ENCODE peak calls at places on chromosomes 11 and 22, in four cellular contexts. One of them, this sample, is unnamed.

GRCh38 chr11:12719221-12719620 is 45.0 kb downstream of the TEAD1 start:
- DNase-seq in GM12891: no peak
- DNase-seq in GM12878: no peak
- DNase-seq in K562: no peak
- DNase-seq in this sample: no peak

GRCh38 chr11:9755561-9755960 is 91.7 kb downstream of the SWAP70 start:
- DNase-seq in GM12891: no peak
- DNase-seq in K562: no peak
- DNase-seq in GM12878: no peak
- DNase-seq in this sample: no peak

GRCh38 chr22:42078469-42079318 is 806 bp upstream of the SMDT1 start:
- DNase-seq in GM12891: no peak
- DNase-seq in K562: no peak
- DNase-seq in GM12878: no peak
- DNase-seq in this sample: no peak

GRCh38 chr11:123330471-123330870 is 99.6 kb upstream of the GRAMD1B start:
- DNase-seq in GM12878: no peak
- DNase-seq in GM12891: no peak
- DNase-seq in K562: no peak
- DNase-seq in this sample: no peak

GRCh38 chr11:77345621-77346020 is 44.1 kb upstream of the GDPD4 start:
- DNase-seq in K562: no peak
- DNase-seq in GM12891: no peak
- DNase-seq in GM12878: no peak
- DNase-seq in this sample: no peak

GRCh38 chr22:41030891-41031290 is 61.5 kb upstream of the EP300 start:
- DNase-seq in GM12878: no peak
- DNase-seq in K562: no peak
- DNase-seq in GM12891: no peak
- DNase-seq in this sample: no peak

GRCh38 chr11:14267861-14268635 is 90.9 kb downstream of the RRAS2 start:
- DNase-seq in GM12891: no peak
- DNase-seq in K562: no peak
- DNase-seq in GM12878: no peak
- DNase-seq in this sample: no peak

GRCh38 chr11:87125257-87125656 is 87.5 kb downstream of the TMEM135 start:
- DNase-seq in GM12891: no peak
- DNase-seq in K562: no peak
- DNase-seq in GM12878: no peak
- DNase-seq in this sample: no peak

GRCh38 chr11:69075421-69076128 is 26.8 kb downstream of the TPCN2 start:
- DNase-seq in GM12878: no peak
- DNase-seq in K562: no peak
- DNase-seq in GM12891: no peak
- DNase-seq in this sample: no peak

GRCh38 chr11:81725691-81726090 is 1008.0 kb downstream of the FAM181B start:
- DNase-seq in K562: no peak
- DNase-seq in GM12891: no peak
- DNase-seq in GM12878: no peak
- DNase-seq in this sample: no peak

GRCh38 chr22:25880524-25880923 is 138.5 kb downstream of the MYO18B start:
- DNase-seq in K562: no peak
- DNase-seq in GM12878: peak
- DNase-seq in GM12891: no peak
- DNase-seq in this sample: no peak

GRCh38 chr11:4092031-4092430 is 2.6 kb upstream of the RRM1 start:
- DNase-seq in K562: peak
- DNase-seq in GM12891: no peak
- DNase-seq in GM12878: no peak
- DNase-seq in this sample: peak

GRCh38 chr11:119295178-119295577 is 21.8 kb downstream of the MCAM start:
- DNase-seq in GM12891: no peak
- DNase-seq in K562: no peak
- DNase-seq in GM12878: no peak
- DNase-seq in this sample: no peak

GRCh38 chr22:44884968-44885805 is 124.6 kb downstream of the PHF21B start:
- DNase-seq in K562: no peak
- DNase-seq in GM12878: no peak
- DNase-seq in GM12891: no peak
- DNase-seq in this sample: no peak

GRCh38 chr22:37044634-37045625 is 6.6 kb upstream of the KCTD17 start:
- DNase-seq in GM12878: no peak
- DNase-seq in GM12891: no peak
- DNase-seq in K562: no peak
- DNase-seq in this sample: no peak

GRCh38 chr11:93585758-93586157 is 42.6 kb upstream of the SMCO4 start:
- DNase-seq in K562: no peak
- DNase-seq in GM12891: no peak
- DNase-seq in GM12878: no peak
- DNase-seq in this sample: no peak

GRCh38 chr11:57357310-57357709 is 19.2 kb downstream of the P2RX3 start:
- DNase-seq in GM12878: no peak
- DNase-seq in GM12891: no peak
- DNase-seq in K562: no peak
- DNase-seq in this sample: no peak

GRCh38 chr11:31045335-31045734 is 324.2 kb downstream of the DCDC1 start:
- DNase-seq in GM12878: no peak
- DNase-seq in GM12891: no peak
- DNase-seq in K562: no peak
- DNase-seq in this sample: no peak

GRCh38 chr22:24554316-24555159 is at the start of gene GUCD1:
- DNase-seq in K562: no peak
- DNase-seq in GM12891: no peak
- DNase-seq in GM12878: no peak
- DNase-seq in this sample: peak

GRCh38 chr11:117771197-117771596 is 25.8 kb downstream of the DSCAML1 start:
- DNase-seq in GM12878: no peak
- DNase-seq in K562: no peak
- DNase-seq in GM12891: no peak
- DNase-seq in this sample: no peak

GRCh38 chr11:126431401-126432064 is 76.0 kb downstream of the ST3GAL4 start:
- DNase-seq in K562: no peak
- DNase-seq in GM12891: no peak
- DNase-seq in GM12878: no peak
- DNase-seq in this sample: no peak

GRCh38 chr11:64900263-64900678 is 16.7 kb downstream of the ATG2A start:
- DNase-seq in GM12878: no peak
- DNase-seq in K562: no peak
- DNase-seq in GM12891: no peak
- DNase-seq in this sample: no peak

GRCh38 chr11:415640-416041 is 842 bp upstream of the SIGIRR start:
- DNase-seq in K562: no peak
- DNase-seq in GM12878: no peak
- DNase-seq in GM12891: no peak
- DNase-seq in this sample: no peak

GRCh38 chr11:132036751-132037466 is 666.5 kb downstream of the NTM start:
- DNase-seq in K562: no peak
- DNase-seq in GM12878: no peak
- DNase-seq in GM12891: no peak
- DNase-seq in this sample: no peak

GRCh38 chr11:32043737-32044515 is 46.9 kb upstream of the RCN1 start:
- DNase-seq in GM12891: no peak
- DNase-seq in K562: no peak
- DNase-seq in GM12878: no peak
- DNase-seq in this sample: no peak

GRCh38 chr22:25182131-25183110 is 17.2 kb upstream of the CRYBB3 start:
- DNase-seq in K562: no peak
- DNase-seq in GM12878: no peak
- DNase-seq in GM12891: no peak
- DNase-seq in this sample: no peak

DNA sequence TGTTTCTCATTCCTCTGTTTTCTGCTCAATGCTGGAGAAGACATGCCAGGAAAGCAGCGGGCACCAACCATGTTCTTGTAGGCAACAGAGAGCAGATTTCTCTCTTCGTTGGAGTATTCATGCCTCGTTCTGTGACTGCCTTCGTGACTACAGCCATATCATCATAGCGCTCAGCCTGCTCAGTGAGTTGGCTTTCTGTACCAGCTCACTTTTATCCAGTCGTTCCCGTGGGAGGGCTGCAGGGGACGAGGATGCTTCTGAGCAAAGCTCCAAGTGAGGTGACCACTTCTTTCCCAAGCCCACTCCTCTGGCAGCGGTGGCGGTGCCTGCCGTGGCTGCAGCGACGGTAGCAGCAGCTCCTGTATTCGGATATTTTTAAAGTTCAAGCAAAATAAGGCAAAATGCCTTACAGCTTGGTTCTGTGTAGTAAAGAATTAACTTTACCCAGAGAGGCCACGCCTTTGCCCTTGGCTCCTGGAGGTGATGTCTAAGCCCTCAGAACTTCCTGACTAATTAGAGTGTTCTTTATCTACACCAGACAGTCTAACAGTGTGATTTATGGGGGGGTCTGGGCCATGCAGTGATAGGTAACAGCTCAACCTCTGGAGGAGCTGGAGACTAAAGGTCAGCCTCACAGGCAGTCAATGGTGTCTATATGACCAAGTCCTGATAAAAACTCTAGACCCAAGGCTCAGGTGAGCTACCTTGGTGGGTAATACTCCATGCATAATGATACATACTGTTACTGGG is 35.3 kb downstream of the LDHAL6A start:
- DNase-seq in K562: no peak
- DNase-seq in GM12891: no peak
- DNase-seq in GM12878: no peak
- DNase-seq in this sample: no peak
- TF ChIP-seq SPI1 in K562: no peak
- TF ChIP-seq SPI1 in GM12891: no peak
- TF ChIP-seq SPI1 in GM12878: no peak
- TF ChIP-seq SPI1 in this sample: no peak

GRCh38 chr11:36300651-36301050 is 4.6 kb downstream of the PRR5L start:
- DNase-seq in K562: no peak
- DNase-seq in GM12891: no peak
- DNase-seq in GM12878: no peak
- DNase-seq in this sample: no peak

GRCh38 chr11:36295926-36296325 is at the start of gene PRR5L:
- DNase-seq in GM12878: no peak
- DNase-seq in K562: no peak
- DNase-seq in GM12891: no peak
- DNase-seq in this sample: no peak

GRCh38 chr11:36292311-36292722 is 3.1 kb upstream of the COMMD9 start:
- DNase-seq in GM12891: peak
- DNase-seq in K562: peak
- DNase-seq in GM12878: peak
- DNase-seq in this sample: peak

DNA sequence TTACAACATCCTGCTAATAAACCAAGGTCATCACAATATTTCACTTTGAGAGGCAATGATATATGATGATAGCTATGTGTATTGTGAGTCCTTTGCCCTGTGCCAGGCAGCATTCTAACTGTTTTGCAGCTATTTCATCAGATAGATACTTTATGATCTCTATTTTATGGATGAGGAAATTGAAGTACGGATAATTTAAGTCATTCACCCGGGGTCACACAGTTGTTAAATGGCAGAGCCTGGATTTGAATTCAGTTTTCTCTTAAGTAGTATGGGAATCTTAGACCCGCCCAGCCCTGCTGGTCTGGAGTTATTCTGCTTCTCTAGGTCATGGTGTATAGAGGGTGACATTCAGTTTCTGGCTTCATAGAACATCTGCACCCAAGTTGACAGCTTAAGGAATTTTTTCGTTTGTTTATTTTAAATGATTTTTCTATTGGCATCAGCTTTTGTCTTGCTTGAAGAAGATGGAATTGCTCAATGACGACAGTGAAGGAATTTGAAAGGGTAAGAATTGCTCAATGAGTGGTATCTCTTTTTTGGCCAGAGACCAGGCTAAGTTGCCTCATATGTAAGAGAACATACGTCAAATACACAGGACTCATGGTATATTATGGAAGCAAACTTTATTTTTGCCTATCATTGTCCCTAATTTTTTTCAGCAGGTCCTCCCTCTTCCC is 977 bp downstream of the PRR5L start:
- DNase-seq in GM12878: no peak
- DNase-seq in GM12891: no peak
- DNase-seq in K562: no peak
- DNase-seq in this sample: peak
- TF ChIP-seq SPI1 in GM12878: no peak
- TF ChIP-seq SPI1 in GM12891: no peak
- TF ChIP-seq SPI1 in K562: no peak
- TF ChIP-seq SPI1 in this sample: no peak

DNA sequence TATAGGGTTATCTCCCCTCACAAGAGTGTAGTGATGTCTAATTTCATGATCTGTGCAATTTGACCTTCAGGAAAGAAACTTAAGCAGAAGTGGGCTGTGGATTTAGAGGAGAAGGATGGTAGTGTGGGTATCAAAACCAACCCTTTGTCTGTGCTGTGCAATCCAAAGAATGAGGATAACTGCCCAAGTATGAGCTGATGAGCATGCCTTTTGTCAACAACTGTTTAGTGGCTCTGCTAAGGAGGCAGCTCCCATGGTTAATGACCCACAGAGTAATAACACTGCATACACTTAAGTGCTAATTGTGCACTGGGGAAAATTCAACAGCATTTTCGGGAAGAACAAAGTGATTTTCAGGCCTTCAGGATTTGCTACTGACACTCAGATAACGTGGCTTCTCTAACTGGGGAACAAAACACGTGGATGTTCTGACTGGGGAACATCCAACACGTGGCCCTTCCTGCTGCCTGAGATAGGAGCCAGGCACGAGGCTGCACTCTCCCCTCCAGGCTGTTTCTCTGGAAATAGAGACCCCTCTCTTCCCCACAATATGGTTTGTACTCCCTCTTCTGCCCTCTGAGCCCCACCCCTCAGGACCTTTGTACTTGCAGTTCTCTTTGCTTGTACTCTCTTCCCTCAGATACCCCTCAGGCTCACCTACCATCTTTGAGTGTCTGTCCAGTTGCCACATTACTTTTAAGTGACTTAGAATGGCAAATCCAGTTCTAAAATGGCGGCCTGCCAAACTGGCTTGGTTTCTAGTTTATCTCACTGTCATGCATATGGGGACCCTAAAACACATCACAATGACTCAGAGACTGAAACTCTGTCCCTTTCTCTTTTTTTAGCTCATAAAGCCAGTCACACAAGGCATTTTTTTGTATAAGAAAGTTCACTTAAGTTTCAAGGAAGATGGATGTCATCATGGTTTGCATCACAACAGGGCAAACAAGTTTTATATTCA is 234.9 kb upstream of the POU2AF2 start:
- DNase-seq in K562: no peak
- DNase-seq in GM12891: no peak
- DNase-seq in GM12878: no peak
- DNase-seq in this sample: no peak
- TF ChIP-seq SPI1 in K562: no peak
- TF ChIP-seq SPI1 in GM12891: no peak
- TF ChIP-seq SPI1 in GM12878: no peak
- TF ChIP-seq SPI1 in this sample: no peak

GRCh38 chr11:128903248-128904041 is 12.3 kb downstream of the KCNJ5 start:
- DNase-seq in GM12891: no peak
- DNase-seq in GM12878: no peak
- DNase-seq in K562: no peak
- DNase-seq in this sample: no peak

GRCh38 chr11:128904872-128905344 is 13.8 kb downstream of the KCNJ5 start:
- DNase-seq in K562: peak
- DNase-seq in GM12891: peak
- DNase-seq in GM12878: no peak
- DNase-seq in this sample: no peak

GRCh38 chr11:128906185-128907065 is 15.3 kb downstream of the KCNJ5 start:
- DNase-seq in GM12891: no peak
- DNase-seq in GM12878: no peak
- DNase-seq in K562: no peak
- DNase-seq in this sample: no peak

GRCh38 chr11:128904303-128904871 is 13.2 kb downstream of the KCNJ5 start:
- DNase-seq in GM12891: no peak
- DNase-seq in GM12878: no peak
- DNase-seq in K562: no peak
- DNase-seq in this sample: no peak

GRCh38 chr11:128905345-128906184 is 14.4 kb downstream of the KCNJ5 start:
- DNase-seq in K562: peak
- DNase-seq in GM12891: peak
- DNase-seq in GM12878: no peak
- DNase-seq in this sample: no peak
- TF ChIP-seq SPI1 in K562: no peak
- TF ChIP-seq SPI1 in GM12891: no peak
- TF ChIP-seq SPI1 in GM12878: no peak
- TF ChIP-seq SPI1 in this sample: no peak

This sample was measured in HL-60.